ENCODE peak calls at places on chromosomes 11 and 22, in five cellular contexts. One of them, this sample, is unnamed.

GRCh38 chr11:130156108-130157022 is 3.2 kb upstream of the ST14 start:
- DNase-seq in globus pallidus: no peak
- DNase-seq in hepatic stellate cell: peak; percentile 59
- DNase-seq in body of pancreas: no peak
- DNase-seq in IMR-90: no peak
- DNase-seq in this sample: no peak

GRCh38 chr11:62337682-62338181 is 484 bp downstream of the ASRGL1 start:
- DNase-seq in hepatic stellate cell: no peak
- DNase-seq in body of pancreas: peak; percentile 40
- DNase-seq in IMR-90: no peak
- DNase-seq in globus pallidus: peak; percentile 41
- DNase-seq in this sample: no peak

GRCh38 chr11:30281476-30282288 is 41.2 kb upstream of the ARL14EP start:
- DNase-seq in body of pancreas: no peak
- DNase-seq in hepatic stellate cell: no peak
- DNase-seq in globus pallidus: no peak
- DNase-seq in IMR-90: no peak
- DNase-seq in this sample: no peak

GRCh38 chr22:42745118-42745517 is 24.4 kb upstream of the A4GALT start:
- DNase-seq in globus pallidus: no peak
- DNase-seq in hepatic stellate cell: no peak
- DNase-seq in IMR-90: peak; percentile 75
- DNase-seq in body of pancreas: no peak
- DNase-seq in this sample: no peak

GRCh38 chr22:44505796-44506354 is 7.8 kb upstream of the RTL6 start:
- DNase-seq in hepatic stellate cell: no peak
- DNase-seq in globus pallidus: no peak
- DNase-seq in IMR-90: no peak
- DNase-seq in body of pancreas: no peak
- DNase-seq in this sample: no peak

GRCh38 chr11:72685560-72686480 is 11.6 kb upstream of the PDE2A start:
- DNase-seq in hepatic stellate cell: no peak
- DNase-seq in IMR-90: peak; percentile 19
- DNase-seq in globus pallidus: no peak
- DNase-seq in body of pancreas: peak; percentile 29
- DNase-seq in this sample: no peak

GRCh38 chr22:46914916-46915894 is 152.8 kb downstream of the TBC1D22A start:
- DNase-seq in hepatic stellate cell: no peak
- DNase-seq in IMR-90: no peak
- DNase-seq in globus pallidus: no peak
- DNase-seq in body of pancreas: no peak
- DNase-seq in this sample: no peak

GRCh38 chr11:10856689-10857603 is 907 bp downstream of the ZBED5 start:
- DNase-seq in IMR-90: peak; percentile 28
- DNase-seq in hepatic stellate cell: peak; percentile 21
- DNase-seq in body of pancreas: peak; percentile 38
- DNase-seq in globus pallidus: peak; percentile 46
- DNase-seq in this sample: peak; percentile 41

GRCh38 chr11:109036011-109036410 is 371.1 kb downstream of the DDX10 start:
- DNase-seq in globus pallidus: no peak
- DNase-seq in hepatic stellate cell: no peak
- DNase-seq in body of pancreas: no peak
- DNase-seq in IMR-90: no peak
- DNase-seq in this sample: no peak

GRCh38 chr11:1883342-1884122 is 8.2 kb downstream of the PRR33 start:
- DNase-seq in IMR-90: no peak
- DNase-seq in body of pancreas: peak; percentile 9
- DNase-seq in globus pallidus: no peak
- DNase-seq in hepatic stellate cell: no peak
- DNase-seq in this sample: no peak

GRCh38 chr11:77619576-77620198 is 17.9 kb downstream of the CLNS1A start:
- DNase-seq in IMR-90: peak; percentile 54
- DNase-seq in body of pancreas: no peak
- DNase-seq in hepatic stellate cell: no peak
- DNase-seq in globus pallidus: peak; percentile 31
- DNase-seq in this sample: peak; percentile 45

GRCh38 chr11:124799384-124800225 is 601 bp downstream of the MSANTD2 start:
- DNase-seq in hepatic stellate cell: peak; percentile 27
- DNase-seq in body of pancreas: peak; percentile 23
- DNase-seq in IMR-90: peak; percentile 18
- DNase-seq in globus pallidus: peak; percentile 8
- DNase-seq in this sample: no peak

GRCh38 chr22:37167981-37168647 is 18.4 kb upstream of the IL2RB start:
- DNase-seq in hepatic stellate cell: no peak
- DNase-seq in IMR-90: no peak
- DNase-seq in globus pallidus: no peak
- DNase-seq in body of pancreas: peak; percentile 2
- DNase-seq in this sample: no peak

GRCh38 chr11:612201-612960 is 3.4 kb downstream of the IRF7 start:
- DNase-seq in globus pallidus: no peak
- DNase-seq in hepatic stellate cell: no peak
- DNase-seq in body of pancreas: no peak
- DNase-seq in IMR-90: peak; percentile 22
- DNase-seq in this sample: no peak

GRCh38 chr11:19869466-19869865 is 156.8 kb downstream of the NAV2 start:
- DNase-seq in hepatic stellate cell: no peak
- DNase-seq in globus pallidus: no peak
- DNase-seq in body of pancreas: no peak
- DNase-seq in IMR-90: no peak
- DNase-seq in this sample: no peak

GRCh38 chr11:1222491-1223345 is at the start of gene MUC5B:
- DNase-seq in globus pallidus: no peak
- DNase-seq in IMR-90: no peak
- DNase-seq in hepatic stellate cell: no peak
- DNase-seq in body of pancreas: peak; percentile 74
- DNase-seq in this sample: no peak

GRCh38 chr11:96214745-96215093 is 128.3 kb downstream of the MAML2 start:
- DNase-seq in IMR-90: no peak
- DNase-seq in hepatic stellate cell: no peak
- DNase-seq in globus pallidus: no peak
- DNase-seq in body of pancreas: no peak
- DNase-seq in this sample: no peak

GRCh38 chr11:71962428-71963038 is 33.7 kb downstream of the RNF121 start:
- DNase-seq in hepatic stellate cell: no peak
- DNase-seq in IMR-90: peak; percentile 65
- DNase-seq in globus pallidus: no peak
- DNase-seq in body of pancreas: no peak
- DNase-seq in this sample: no peak

GRCh38 chr22:17931400-17931825 is 92.9 kb downstream of the MICAL3 start:
- DNase-seq in body of pancreas: peak; percentile 56
- DNase-seq in IMR-90: no peak
- DNase-seq in globus pallidus: no peak
- DNase-seq in hepatic stellate cell: peak; percentile 42
- DNase-seq in this sample: no peak

GRCh38 chr11:7485136-7485853 is at the start of gene OLFML1:
- DNase-seq in globus pallidus: no peak
- DNase-seq in body of pancreas: no peak
- DNase-seq in IMR-90: no peak
- DNase-seq in hepatic stellate cell: peak; percentile 25
- DNase-seq in this sample: no peak

GRCh38 chr22:27004434-27004833 is 347.0 kb downstream of the MIAT start:
- DNase-seq in globus pallidus: no peak
- DNase-seq in body of pancreas: no peak
- DNase-seq in IMR-90: no peak
- DNase-seq in hepatic stellate cell: no peak
- DNase-seq in this sample: no peak

GRCh38 chr11:128471138-128471661 is 116.2 kb downstream of the ETS1 start:
- DNase-seq in globus pallidus: no peak
- DNase-seq in IMR-90: no peak
- DNase-seq in hepatic stellate cell: no peak
- DNase-seq in body of pancreas: no peak
- DNase-seq in this sample: no peak

GRCh38 chr11:63961608-63962412 is 12.6 kb upstream of the COX8A start:
- DNase-seq in IMR-90: peak; percentile 31
- DNase-seq in hepatic stellate cell: peak; percentile 75
- DNase-seq in body of pancreas: peak; percentile 38
- DNase-seq in globus pallidus: no peak
- DNase-seq in this sample: no peak

GRCh38 chr11:74615988-74616387 is 23.6 kb downstream of the POLD3 start:
- DNase-seq in IMR-90: peak; percentile 7
- DNase-seq in globus pallidus: no peak
- DNase-seq in hepatic stellate cell: no peak
- DNase-seq in body of pancreas: no peak
- DNase-seq in this sample: no peak

GRCh38 chr11:134385774-134386565 is 26.1 kb downstream of the B3GAT1 start:
- DNase-seq in globus pallidus: peak; percentile 60
- DNase-seq in IMR-90: no peak
- DNase-seq in hepatic stellate cell: no peak
- DNase-seq in body of pancreas: no peak
- DNase-seq in this sample: peak; percentile 59

GRCh38 chr11:40314327-40314726 is 1145.1 kb downstream of the LRRC4C start:
- DNase-seq in globus pallidus: no peak
- DNase-seq in IMR-90: peak; percentile 43
- DNase-seq in body of pancreas: no peak
- DNase-seq in hepatic stellate cell: no peak
- DNase-seq in this sample: no peak

GRCh38 chr22:22711532-22711913 is 67.1 kb downstream of the GGTLC2 start:
- DNase-seq in globus pallidus: no peak
- DNase-seq in body of pancreas: no peak
- DNase-seq in IMR-90: no peak
- DNase-seq in hepatic stellate cell: no peak
- DNase-seq in this sample: no peak

GRCh38 chr22:46286006-46286405 is 10.7 kb upstream of the GTSE1 start:
- DNase-seq in hepatic stellate cell: no peak
- DNase-seq in IMR-90: peak; percentile 39
- DNase-seq in body of pancreas: no peak
- DNase-seq in globus pallidus: no peak
- DNase-seq in this sample: no peak

GRCh38 chr11:12029738-12030363 is 21.4 kb upstream of the DKK3 start:
- DNase-seq in body of pancreas: no peak
- DNase-seq in globus pallidus: no peak
- DNase-seq in IMR-90: peak; percentile 65
- DNase-seq in hepatic stellate cell: no peak
- DNase-seq in this sample: no peak

GRCh38 chr11:78244546-78245315 is 56.0 kb downstream of the USP35 start:
- DNase-seq in IMR-90: no peak
- DNase-seq in hepatic stellate cell: no peak
- DNase-seq in body of pancreas: no peak
- DNase-seq in globus pallidus: peak; percentile 64
- DNase-seq in this sample: no peak

GRCh38 chr11:117950999-117951961 is 22.1 kb upstream of the TMPRSS13 start:
- DNase-seq in body of pancreas: no peak
- DNase-seq in IMR-90: no peak
- DNase-seq in globus pallidus: no peak
- DNase-seq in hepatic stellate cell: no peak
- DNase-seq in this sample: no peak

This sample was measured in midbrain.